ENCODE peak calls at places on chromosomes 2 and 18, in nine cellular contexts. One of them, this sample, is unnamed.
A peak's percentile ranks its signal among the peaks of the same experiment; 100 is the strongest.

GRCh38 chr2:61011649-61012048 is 5.9 kb upstream of the PEX13 start:
- DNase-seq in skeletal muscle cell: no peak
- DNase-seq in GM06990: no peak
- DNase-seq in AG04450: no peak
- DNase-seq in OCI-LY7: no peak
- DNase-seq in fibroblast of pulmonary artery: peak; percentile 39
- DNase-seq in pancreas: no peak
- DNase-seq in adrenal gland: no peak
- DNase-seq in spleen: no peak
- DNase-seq in this sample: no peak

GRCh38 chr2:226726546-226726945 is 73.1 kb downstream of the IRS1 start:
- DNase-seq in AG04450: no peak
- DNase-seq in pancreas: no peak
- DNase-seq in spleen: no peak
- DNase-seq in GM06990: no peak
- DNase-seq in fibroblast of pulmonary artery: peak; percentile 13
- DNase-seq in skeletal muscle cell: no peak
- DNase-seq in OCI-LY7: no peak
- DNase-seq in adrenal gland: no peak
- DNase-seq in this sample: no peak

GRCh38 chr2:127115471-127116199 is 8.7 kb upstream of the BIN1 start:
- DNase-seq in OCI-LY7: no peak
- DNase-seq in adrenal gland: peak; percentile 46
- DNase-seq in fibroblast of pulmonary artery: no peak
- DNase-seq in spleen: peak; percentile 62
- DNase-seq in AG04450: no peak
- DNase-seq in GM06990: no peak
- DNase-seq in skeletal muscle cell: no peak
- DNase-seq in pancreas: no peak
- DNase-seq in this sample: no peak

GRCh38 chr2:122203523-122203922 is 448.1 kb downstream of the TSN start:
- DNase-seq in OCI-LY7: no peak
- DNase-seq in GM06990: no peak
- DNase-seq in adrenal gland: no peak
- DNase-seq in AG04450: no peak
- DNase-seq in skeletal muscle cell: peak; percentile 78
- DNase-seq in fibroblast of pulmonary artery: peak; percentile 90
- DNase-seq in pancreas: no peak
- DNase-seq in spleen: no peak
- DNase-seq in this sample: no peak

GRCh38 chr2:119028327-119029174 is 86.6 kb downstream of the MARCO start:
- DNase-seq in fibroblast of pulmonary artery: peak; percentile 48
- DNase-seq in skeletal muscle cell: no peak
- DNase-seq in spleen: no peak
- DNase-seq in AG04450: peak; percentile 7
- DNase-seq in pancreas: no peak
- DNase-seq in OCI-LY7: peak; percentile 27
- DNase-seq in GM06990: no peak
- DNase-seq in adrenal gland: peak; percentile 63
- DNase-seq in this sample: peak; percentile 32

GRCh38 chr2:50556934-50557575 is 474.9 kb downstream of the NRXN1 start:
- DNase-seq in fibroblast of pulmonary artery: peak; percentile 71
- DNase-seq in adrenal gland: no peak
- DNase-seq in OCI-LY7: no peak
- DNase-seq in GM06990: no peak
- DNase-seq in skeletal muscle cell: peak; percentile 56
- DNase-seq in pancreas: no peak
- DNase-seq in AG04450: peak; percentile 64
- DNase-seq in spleen: no peak
- DNase-seq in this sample: no peak

GRCh38 chr2:240465268-240465764 is 29.9 kb downstream of the GPC1 start:
- DNase-seq in OCI-LY7: no peak
- DNase-seq in pancreas: peak; percentile 2
- DNase-seq in skeletal muscle cell: no peak
- DNase-seq in fibroblast of pulmonary artery: no peak
- DNase-seq in GM06990: peak; percentile 9
- DNase-seq in AG04450: no peak
- DNase-seq in spleen: peak; percentile 78
- DNase-seq in adrenal gland: peak; percentile 56
- DNase-seq in this sample: peak; percentile 8

GRCh38 chr2:229350117-229350805 is 79.2 kb upstream of the PID1 start:
- DNase-seq in pancreas: no peak
- DNase-seq in GM06990: no peak
- DNase-seq in spleen: no peak
- DNase-seq in fibroblast of pulmonary artery: no peak
- DNase-seq in skeletal muscle cell: no peak
- DNase-seq in AG04450: no peak
- DNase-seq in adrenal gland: no peak
- DNase-seq in OCI-LY7: no peak
- DNase-seq in this sample: no peak

GRCh38 chr18:14086459-14087231 is 45.6 kb downstream of the ZNF519 start:
- DNase-seq in spleen: no peak
- DNase-seq in pancreas: no peak
- DNase-seq in GM06990: peak; percentile 25
- DNase-seq in fibroblast of pulmonary artery: peak; percentile 49
- DNase-seq in AG04450: no peak
- DNase-seq in adrenal gland: no peak
- DNase-seq in OCI-LY7: peak; percentile 59
- DNase-seq in skeletal muscle cell: peak; percentile 4
- DNase-seq in this sample: peak; percentile 18

GRCh38 chr2:168751104-168751768 is 51.2 kb upstream of the NOSTRIN start:
- DNase-seq in pancreas: no peak
- DNase-seq in fibroblast of pulmonary artery: no peak
- DNase-seq in skeletal muscle cell: no peak
- DNase-seq in OCI-LY7: no peak
- DNase-seq in AG04450: no peak
- DNase-seq in adrenal gland: no peak
- DNase-seq in spleen: no peak
- DNase-seq in GM06990: no peak
- DNase-seq in this sample: no peak

GRCh38 chr2:144357623-144358400 is 162.1 kb downstream of the ZEB2 start:
- DNase-seq in fibroblast of pulmonary artery: peak; percentile 97
- DNase-seq in spleen: no peak
- DNase-seq in OCI-LY7: no peak
- DNase-seq in skeletal muscle cell: peak; percentile 94
- DNase-seq in AG04450: peak; percentile 89
- DNase-seq in GM06990: peak; percentile 63
- DNase-seq in pancreas: no peak
- DNase-seq in adrenal gland: no peak
- DNase-seq in this sample: no peak

GRCh38 chr2:64780041-64780440 is 126.3 kb upstream of the SERTAD2 start:
- DNase-seq in pancreas: no peak
- DNase-seq in GM06990: no peak
- DNase-seq in spleen: no peak
- DNase-seq in fibroblast of pulmonary artery: no peak
- DNase-seq in AG04450: no peak
- DNase-seq in OCI-LY7: no peak
- DNase-seq in adrenal gland: no peak
- DNase-seq in skeletal muscle cell: no peak
- DNase-seq in this sample: no peak

GRCh38 chr2:187552959-187553681 is 1.1 kb downstream of the TFPI start:
- DNase-seq in GM06990: no peak
- DNase-seq in fibroblast of pulmonary artery: peak; percentile 85
- DNase-seq in spleen: no peak
- DNase-seq in pancreas: no peak
- DNase-seq in skeletal muscle cell: peak; percentile 45
- DNase-seq in OCI-LY7: no peak
- DNase-seq in AG04450: no peak
- DNase-seq in adrenal gland: no peak
- DNase-seq in this sample: no peak

GRCh38 chr2:10566021-10566420 is 117.9 kb upstream of the ODC1 start:
- DNase-seq in GM06990: no peak
- DNase-seq in skeletal muscle cell: no peak
- DNase-seq in AG04450: no peak
- DNase-seq in fibroblast of pulmonary artery: no peak
- DNase-seq in adrenal gland: no peak
- DNase-seq in spleen: no peak
- DNase-seq in OCI-LY7: no peak
- DNase-seq in pancreas: no peak
- DNase-seq in this sample: no peak

GRCh38 chr2:238872628-238873400 is 24.9 kb downstream of the TWIST2 start:
- DNase-seq in spleen: peak; percentile 31
- DNase-seq in skeletal muscle cell: no peak
- DNase-seq in OCI-LY7: no peak
- DNase-seq in AG04450: no peak
- DNase-seq in fibroblast of pulmonary artery: no peak
- DNase-seq in adrenal gland: peak; percentile 24
- DNase-seq in GM06990: no peak
- DNase-seq in pancreas: no peak
- DNase-seq in this sample: no peak

GRCh38 chr18:70365361-70365760 is 76.5 kb downstream of the SOCS6 start:
- DNase-seq in OCI-LY7: no peak
- DNase-seq in adrenal gland: no peak
- DNase-seq in fibroblast of pulmonary artery: no peak
- DNase-seq in AG04450: no peak
- DNase-seq in skeletal muscle cell: no peak
- DNase-seq in spleen: no peak
- DNase-seq in GM06990: no peak
- DNase-seq in pancreas: no peak
- DNase-seq in this sample: no peak

GRCh38 chr2:134926231-134926931 is 7.8 kb downstream of the CCNT2 start:
- DNase-seq in AG04450: no peak
- DNase-seq in skeletal muscle cell: no peak
- DNase-seq in GM06990: no peak
- DNase-seq in spleen: no peak
- DNase-seq in adrenal gland: no peak
- DNase-seq in fibroblast of pulmonary artery: peak; percentile 36
- DNase-seq in pancreas: no peak
- DNase-seq in OCI-LY7: no peak
- DNase-seq in this sample: no peak

GRCh38 chr2:105797298-105797819 is 52.6 kb downstream of the NCK2 start:
- DNase-seq in fibroblast of pulmonary artery: peak; percentile 58
- DNase-seq in OCI-LY7: peak; percentile 84
- DNase-seq in adrenal gland: no peak
- DNase-seq in GM06990: peak; percentile 81
- DNase-seq in spleen: no peak
- DNase-seq in skeletal muscle cell: no peak
- DNase-seq in pancreas: no peak
- DNase-seq in AG04450: no peak
- DNase-seq in this sample: no peak

GRCh38 chr18:27750014-27750413 is 426.9 kb downstream of the CDH2 start:
- DNase-seq in fibroblast of pulmonary artery: peak; percentile 84
- DNase-seq in skeletal muscle cell: peak; percentile 66
- DNase-seq in OCI-LY7: peak; percentile 9
- DNase-seq in AG04450: no peak
- DNase-seq in spleen: no peak
- DNase-seq in GM06990: no peak
- DNase-seq in pancreas: peak; percentile 7
- DNase-seq in adrenal gland: peak; percentile 64
- DNase-seq in this sample: peak; percentile 30

GRCh38 chr2:216691210-216691741 is 4.1 kb downstream of the IGFBP5 start:
- DNase-seq in adrenal gland: peak; percentile 88
- DNase-seq in pancreas: peak; percentile 54
- DNase-seq in AG04450: no peak
- DNase-seq in OCI-LY7: no peak
- DNase-seq in spleen: no peak
- DNase-seq in skeletal muscle cell: no peak
- DNase-seq in GM06990: no peak
- DNase-seq in fibroblast of pulmonary artery: peak; percentile 67
- DNase-seq in this sample: peak; percentile 91
- H3K4me3 ChIP-seq in adrenal gland: no peak overlapping the region
- H3K4me3 ChIP-seq in pancreas: no peak overlapping the region
- H3K4me3 ChIP-seq in AG04450: peak overlapping the region; percentile 93
- H3K4me3 ChIP-seq in OCI-LY7: no peak overlapping the region
- H3K4me3 ChIP-seq in spleen: no peak overlapping the region
- H3K4me3 ChIP-seq in skeletal muscle cell: peak overlapping the region; percentile 20
- H3K4me3 ChIP-seq in GM06990: no peak overlapping the region
- H3K4me3 ChIP-seq in fibroblast of pulmonary artery: no peak overlapping the region
- H3K4me3 ChIP-seq in this sample: peak overlapping the region; percentile 71

GRCh38 chr18:55699233-55699765 is 111.3 kb upstream of the TCF4 start:
- DNase-seq in adrenal gland: no peak
- DNase-seq in OCI-LY7: no peak
- DNase-seq in spleen: no peak
- DNase-seq in GM06990: no peak
- DNase-seq in skeletal muscle cell: peak; percentile 18
- DNase-seq in pancreas: no peak
- DNase-seq in fibroblast of pulmonary artery: peak; percentile 5
- DNase-seq in AG04450: no peak
- DNase-seq in this sample: no peak
- H3K4me3 ChIP-seq in adrenal gland: no peak overlapping the region
- H3K4me3 ChIP-seq in OCI-LY7: no peak overlapping the region
- H3K4me3 ChIP-seq in spleen: no peak overlapping the region
- H3K4me3 ChIP-seq in GM06990: no peak overlapping the region
- H3K4me3 ChIP-seq in skeletal muscle cell: no peak overlapping the region
- H3K4me3 ChIP-seq in pancreas: no peak overlapping the region
- H3K4me3 ChIP-seq in fibroblast of pulmonary artery: no peak overlapping the region
- H3K4me3 ChIP-seq in AG04450: no peak overlapping the region
- H3K4me3 ChIP-seq in this sample: no peak overlapping the region

GRCh38 chr2:219056896-219057708 is 3.6 kb downstream of the IHH start:
- DNase-seq in OCI-LY7: no peak
- DNase-seq in fibroblast of pulmonary artery: no peak
- DNase-seq in skeletal muscle cell: no peak
- DNase-seq in adrenal gland: no peak
- DNase-seq in spleen: peak; percentile 67
- DNase-seq in AG04450: no peak
- DNase-seq in GM06990: no peak
- DNase-seq in pancreas: no peak
- DNase-seq in this sample: no peak
- H3K4me3 ChIP-seq in OCI-LY7: no peak overlapping the region
- H3K4me3 ChIP-seq in fibroblast of pulmonary artery: no peak overlapping the region
- H3K4me3 ChIP-seq in skeletal muscle cell: no peak overlapping the region
- H3K4me3 ChIP-seq in adrenal gland: no peak overlapping the region
- H3K4me3 ChIP-seq in spleen: no peak overlapping the region
- H3K4me3 ChIP-seq in AG04450: no peak overlapping the region
- H3K4me3 ChIP-seq in GM06990: no peak overlapping the region
- H3K4me3 ChIP-seq in pancreas: no peak overlapping the region
- H3K4me3 ChIP-seq in this sample: peak overlapping the region; percentile 31

DNA sequence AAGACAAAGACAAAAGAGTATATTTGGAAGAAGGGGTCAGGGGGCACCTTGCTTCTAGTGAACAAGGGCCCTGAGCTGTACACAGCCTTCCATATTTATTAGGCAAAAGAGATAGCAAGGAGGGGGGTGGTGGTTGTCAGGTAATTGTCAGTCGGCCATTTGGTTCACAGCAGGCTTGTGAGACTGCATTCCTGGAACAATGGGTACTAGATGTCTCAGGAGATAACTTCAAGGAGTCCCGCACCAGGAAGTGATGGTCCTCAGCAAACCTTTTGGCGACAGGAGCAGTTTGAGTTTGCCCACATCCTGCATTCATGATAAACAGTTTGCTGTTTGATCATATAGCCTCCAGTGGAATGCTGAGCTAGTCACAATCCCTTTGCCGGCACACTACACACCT is 376.4 kb upstream of the RAB12 start:
- DNase-seq in OCI-LY7: no peak
- DNase-seq in pancreas: no peak
- DNase-seq in GM06990: no peak
- DNase-seq in spleen: no peak
- DNase-seq in skeletal muscle cell: no peak
- DNase-seq in adrenal gland: no peak
- DNase-seq in AG04450: no peak
- DNase-seq in fibroblast of pulmonary artery: no peak
- DNase-seq in this sample: no peak
- H3K4me3 ChIP-seq in OCI-LY7: no peak overlapping the region
- H3K4me3 ChIP-seq in pancreas: no peak overlapping the region
- H3K4me3 ChIP-seq in GM06990: no peak overlapping the region
- H3K4me3 ChIP-seq in spleen: no peak overlapping the region
- H3K4me3 ChIP-seq in skeletal muscle cell: no peak overlapping the region
- H3K4me3 ChIP-seq in adrenal gland: no peak overlapping the region
- H3K4me3 ChIP-seq in AG04450: no peak overlapping the region
- H3K4me3 ChIP-seq in fibroblast of pulmonary artery: no peak overlapping the region
- H3K4me3 ChIP-seq in this sample: no peak overlapping the region

This sample was measured in BE2C.